ENCODE peak calls at places on chromosomes 1 and 21, in four cellular contexts. A, T, D and I are unnamed samples.

GRCh38 chr1:212488436-212489283 is 55.9 kb downstream of the NENF start:
- DNase-seq in A (no peak), T (peak), D (no peak), I (peak)

GRCh38 chr1:223230161-223230881 is 87.3 kb upstream of the TLR5 start:
- DNase-seq in A (peak), T (peak), D (no peak), I (peak)

GRCh38 chr1:67883069-67883468 is 49.8 kb upstream of the GNG12 start:
- DNase-seq in A (peak), T (peak), D (no peak), I (peak)

GRCh38 chr1:119475866-119476439 is 31.1 kb upstream of the HSD3B1 start:
- DNase-seq in A (peak), T (peak), D (peak), I (peak)

GRCh38 chr1:52306227-52307006 is 59.6 kb downstream of the CC2D1B start:
- DNase-seq in A (no peak), T (no peak), D (no peak), I (no peak)

GRCh38 chr1:15765495-15766194 is 7.0 kb downstream of the FBLIM1 start:
- DNase-seq in A (peak), T (peak), D (no peak), I (peak)

GRCh38 chr1:152884085-152884484 is 6.0 kb downstream of the SMCP start:
- DNase-seq in A (no peak), T (peak), D (no peak), I (no peak)

GRCh38 chr21:39663742-39664492 is 51.2 kb downstream of the B3GALT5 start:
- DNase-seq in A (no peak), T (no peak), D (no peak), I (no peak)

GRCh38 chr1:235998812-235999211 is 66.1 kb downstream of the NID1 start:
- DNase-seq in A (peak), T (no peak), D (no peak), I (peak)

GRCh38 chr1:27575861-27576331 is 28.0 kb downstream of the AHDC1 start:
- DNase-seq in A (peak), T (peak), D (peak), I (no peak)

GRCh38 chr21:43719748-43720538 is 1.0 kb downstream of the PDXK start:
- DNase-seq in A (no peak), T (peak), D (no peak), I (no peak)

GRCh38 chr1:226646870-226647449 is 92.1 kb downstream of the ITPKB start:
- DNase-seq in A (no peak), T (no peak), D (no peak), I (no peak)

GRCh38 chr1:228336308-228337030 is 70.2 kb downstream of the TRIM11 start:
- DNase-seq in A (no peak), T (peak), D (no peak), I (peak)

GRCh38 chr1:54934869-54935268 is 45.6 kb upstream of the TMEM61 start:
- DNase-seq in A (peak), T (peak), D (no peak), I (peak)

GRCh38 chr1:171563675-171564074 is 58.4 kb upstream of the MYOCOS start:
- DNase-seq in A (no peak), T (peak), D (no peak), I (peak)

GRCh38 chr1:240117202-240117769 is 25.6 kb downstream of the FMN2 start:
- DNase-seq in A (peak), T (no peak), D (no peak), I (no peak)

GRCh38 chr1:156383023-156383422 is 14.0 kb downstream of the RHBG start:
- DNase-seq in A (peak), T (peak), D (peak), I (peak)

GRCh38 chr1:70436617-70437236 is 25.7 kb downstream of the CTH start:
- DNase-seq in A (no peak), T (peak), D (no peak), I (peak)

GRCh38 chr1:172255223-172255560 is 165.3 kb upstream of the C1orf105 start:
- DNase-seq in A (no peak), T (no peak), D (no peak), I (no peak)

GRCh38 chr1:18348354-18348753 is 132.4 kb upstream of the KLHDC7A start:
- DNase-seq in A (no peak), T (no peak), D (no peak), I (no peak)

GRCh38 chr1:51421961-51422360 is 91.6 kb upstream of the TTC39A start:
- DNase-seq in A (peak), T (peak), D (no peak), I (peak)

GRCh38 chr1:78069784-78070183 is 24.0 kb downstream of the GIPC2 start:
- DNase-seq in A (no peak), T (peak), D (no peak), I (peak)

GRCh38 chr1:91345395-91346005 is 59.1 kb downstream of the HFM1 start:
- DNase-seq in A (no peak), T (no peak), D (no peak), I (no peak)

GRCh38 chr1:221698579-221699349 is 43.1 kb downstream of the DUSP10 start:
- DNase-seq in A (no peak), T (no peak), D (no peak), I (peak)